ENCODE peak calls at places on chromosomes 7 and 10, in six cellular contexts. R is A549, J is K562, F is NB4, P is GM12878, X is HepG2. A is an unnamed sample.

GRCh38 chr10:47048533-47048905 is 137.3 kb downstream of the PTPN20 start:
- DNase-seq in X (no peak), R (no peak), F (peak; percentile 53), J (peak; percentile 10), P (no peak), A (no peak)

GRCh38 chr7:101362334-101363195 is at the start of gene COL26A1:
- DNase-seq in X (no peak), J (no peak), P (no peak), F (no peak), R (peak; percentile 56), A (no peak)

GRCh38 chr7:151993977-151994676 is 31.3 kb upstream of the GALNT11 start:
- DNase-seq in F (no peak), J (no peak), P (no peak), X (no peak), R (no peak), A (no peak)

GRCh38 chr10:10222288-10222945 is 795.3 kb upstream of the CELF2 start:
- DNase-seq in F (no peak), R (no peak), J (no peak), P (no peak), X (no peak), A (no peak)

GRCh38 chr7:152521420-152522337 is 85.9 kb upstream of the KMT2C start:
- DNase-seq in P (no peak), R (peak; percentile 56), X (peak; percentile 21), F (no peak), J (no peak), A (no peak)

GRCh38 chr7:2241580-2242540 is at the start of the genes MRM2 and NUDT1:
- DNase-seq in X (peak; percentile 74), R (peak; percentile 84), P (no peak), F (peak; percentile 89), J (peak; percentile 93), A (peak; percentile 65)

GRCh38 chr7:95395755-95396135 is 430 bp downstream of the PON3 start:
- DNase-seq in P (no peak), R (no peak), F (no peak), J (no peak), X (peak; percentile 9), A (no peak)

GRCh38 chr7:45978010-45978681 is 57.1 kb upstream of the IGFBP3 start:
- DNase-seq in J (peak; percentile 4), X (peak; percentile 78), F (peak; percentile 43), R (peak; percentile 99), P (peak; percentile 8), A (peak; percentile 71)

GRCh38 chr7:74203956-74204615 is 5.7 kb upstream of the LAT2 start:
- DNase-seq in X (no peak), J (no peak), F (no peak), P (no peak), R (no peak), A (no peak)

GRCh38 chr10:24463683-24464426 is 254.9 kb downstream of the KIAA1217 start:
- DNase-seq in R (peak; percentile 16), J (no peak), P (no peak), F (peak; percentile 79), X (no peak), A (peak; percentile 13)

GRCh38 chr10:24466616-24466949 is 257.1 kb downstream of the ARHGAP21 start:
- DNase-seq in R (no peak), P (no peak), X (no peak), J (no peak), F (no peak), A (no peak)

GRCh38 chr10:24465899-24466615 is 257.1 kb downstream of the KIAA1217 start:
- DNase-seq in F (peak; percentile 86), R (peak; percentile 83), J (peak; percentile 8), P (peak; percentile 45), X (peak; percentile 92), A (no peak)

GRCh38 chr10:24467094-24467493 is 256.6 kb downstream of the ARHGAP21 start:
- DNase-seq in R (no peak), J (no peak), F (no peak), P (no peak), X (no peak), A (no peak)

GRCh38 chr10:24465124-24465874 is 256.4 kb downstream of the KIAA1217 start:
- DNase-seq in P (no peak), X (no peak), R (no peak), J (no peak), F (no peak), A (no peak)
- TF ChIP-seq MYC in P (no peak), X (no peak), R (no peak), J (no peak), F (no peak), A (no peak)

DNA sequence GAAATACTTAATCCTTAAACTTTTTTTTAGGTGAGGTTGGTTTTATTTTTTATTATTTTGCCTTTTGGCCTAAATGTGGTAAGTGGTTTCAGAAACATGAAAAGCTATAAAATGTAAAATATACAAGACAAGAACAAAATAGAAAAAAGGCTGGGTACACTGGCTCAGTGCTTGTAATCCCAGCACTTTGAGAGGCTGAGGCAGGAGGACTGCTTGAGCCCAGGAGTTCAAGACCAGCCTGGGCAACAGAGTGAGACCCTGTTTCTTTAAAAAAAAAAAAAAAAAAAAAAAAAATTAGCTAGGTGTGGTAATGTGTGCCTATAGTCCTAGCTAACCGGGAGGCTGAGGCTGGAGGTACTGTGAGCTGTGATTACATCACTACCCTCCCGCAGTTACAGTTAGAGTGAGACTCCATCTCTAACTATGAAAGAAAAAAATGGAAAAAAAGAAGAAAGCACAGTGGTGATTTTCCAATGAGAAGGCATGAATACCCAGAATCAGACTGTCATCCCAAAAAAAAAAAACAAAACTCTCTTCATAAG is 270.1 kb upstream of the MKLN1 start:
- DNase-seq in P (no peak), F (no peak), R (no peak), X (peak; percentile 49), J (no peak), A (no peak)
- TF ChIP-seq MYC in P (no peak), F (no peak), R (no peak), X (no peak), J (no peak), A (no peak)

DNA sequence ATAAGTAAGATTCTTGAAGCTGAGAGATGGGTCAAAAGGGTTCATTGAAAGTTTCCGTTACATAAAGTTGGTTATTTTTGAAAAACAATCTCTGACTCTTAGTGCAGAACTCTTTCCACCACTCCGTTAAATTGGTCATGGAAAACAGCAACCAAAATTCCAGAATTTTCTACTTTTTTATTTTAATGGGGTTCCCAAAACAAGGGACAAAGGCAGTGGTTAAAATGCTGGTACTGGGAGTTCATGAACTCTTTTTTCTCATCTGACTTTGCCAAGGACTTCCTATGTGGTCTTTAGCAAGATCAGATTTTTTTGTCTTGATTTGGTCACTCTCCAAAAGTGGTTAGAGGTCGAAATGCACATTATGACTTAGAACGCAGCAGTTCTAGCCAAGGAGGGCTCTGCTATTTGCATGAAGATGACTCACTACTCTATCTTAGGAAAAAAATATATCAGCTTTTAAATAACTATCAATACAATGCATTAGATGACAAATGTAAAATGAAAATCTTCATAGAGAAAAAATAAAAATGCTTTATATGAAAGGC is 145.7 kb downstream of the REEP3 start:
- DNase-seq in X (no peak), P (peak; percentile 15), F (no peak), R (no peak), J (no peak), A (peak; percentile 92)
- TF ChIP-seq MYC in X (no peak), P (no peak), F (no peak), R (no peak), J (no peak), A (no peak)

GRCh38 chr7:158043461-158044155 is 544.0 kb downstream of the PTPRN2 start:
- DNase-seq in X (no peak), F (no peak), P (no peak), J (no peak), R (no peak), A (no peak)
- TF ChIP-seq MYC in X (no peak), F (no peak), P (no peak), J (no peak), R (no peak), A (no peak)

DNA sequence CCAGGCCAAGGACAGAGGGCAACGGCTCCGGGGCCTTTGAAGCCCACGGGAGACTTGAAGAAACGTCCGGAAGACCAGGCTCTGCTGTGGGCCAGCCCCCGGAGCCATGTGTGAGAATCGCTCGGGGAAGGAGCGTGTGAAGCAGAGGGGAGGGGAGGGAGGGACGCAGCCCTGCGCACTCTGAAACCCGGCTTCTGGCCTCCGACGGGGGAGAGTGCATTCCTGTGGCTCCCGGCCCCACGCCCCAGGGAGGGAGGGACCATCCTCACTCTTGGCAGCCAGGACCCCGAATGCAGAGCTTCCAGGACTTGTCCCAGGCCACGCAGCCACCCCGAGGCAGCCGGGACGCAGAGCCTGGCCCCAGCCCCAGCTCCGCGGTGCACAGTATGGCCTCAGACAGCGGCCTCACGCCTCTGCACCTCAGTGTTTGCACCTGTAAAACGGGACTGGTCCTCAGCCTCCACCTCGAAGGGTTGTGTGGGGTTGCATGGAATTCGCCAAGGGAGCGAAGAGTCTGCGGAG is 67.4 kb downstream of the PDGFA start:
- DNase-seq in R (no peak), F (no peak), X (no peak), P (no peak), J (no peak), A (no peak)
- TF ChIP-seq MYC in R (no peak), F (no peak), X (no peak), P (no peak), J (no peak), A (no peak)

GRCh38 chr10:131230641-131231322 is 80.7 kb downstream of the TCERG1L start:
- DNase-seq in J (no peak), F (no peak), P (no peak), X (no peak), R (no peak), A (no peak)
- TF ChIP-seq MYC in J (no peak), F (no peak), P (no peak), X (no peak), R (no peak), A (no peak)

DNA sequence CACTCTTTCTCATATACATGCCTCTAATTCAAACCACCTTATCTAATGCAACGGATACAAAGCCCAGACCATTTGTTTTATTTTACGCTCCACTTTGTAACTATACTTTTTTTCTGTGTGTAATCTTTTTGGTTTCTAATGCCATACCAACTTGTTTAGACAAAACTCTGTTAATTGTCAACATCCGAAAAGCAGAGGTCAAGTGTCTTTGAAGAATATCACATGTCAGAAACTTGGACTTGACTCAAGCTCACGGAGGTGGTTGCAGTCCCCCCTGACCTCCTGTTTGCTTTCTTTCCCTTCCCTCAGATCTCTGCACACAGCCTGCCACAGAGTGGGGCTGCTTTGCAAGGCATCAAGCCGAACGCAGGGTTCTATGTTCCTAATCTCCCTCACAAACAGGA is 698.9 kb downstream of the PARD3 start:
- DNase-seq in R (no peak), F (no peak), P (no peak), J (no peak), X (peak; percentile 60), A (no peak)
- TF ChIP-seq MYC in R (no peak), F (no peak), P (no peak), J (no peak), X (no peak), A (no peak)

DNA sequence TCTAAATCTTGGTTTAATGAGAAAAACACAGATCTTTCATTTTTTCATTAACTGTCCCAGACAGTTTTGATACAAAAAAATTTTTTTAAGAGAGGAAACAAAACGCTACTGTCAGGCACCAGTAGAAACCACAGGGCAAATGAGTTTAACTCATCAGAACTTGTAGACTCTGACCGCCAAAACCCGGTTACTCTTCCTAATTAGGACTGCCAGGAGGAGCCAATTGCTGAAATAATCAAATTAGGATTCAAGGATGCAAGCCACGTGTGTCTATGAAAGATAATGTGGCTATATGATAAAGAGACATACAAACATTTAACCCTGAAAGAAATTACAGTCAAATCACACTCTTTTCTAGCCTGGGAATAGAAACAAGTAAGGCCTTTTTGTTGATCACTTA is 154.4 kb downstream of the DGKI start:
- DNase-seq in R (no peak), X (no peak), P (no peak), J (no peak), F (no peak), A (no peak)
- TF ChIP-seq MYC in R (no peak), X (no peak), P (no peak), J (no peak), F (no peak), A (no peak)

A was measured in endothelial cell of umbilical vein.